ENCODE peak calls at places on chromosomes 6 and 20, in eight cellular contexts. Q is chondrocyte; U is CD8-positive, alpha-beta T cell; C is effector memory CD4-positive, alpha-beta T cell; W is stimulated activated naive CD8-positive, alpha-beta T cell treated with anti-CD3 and anti-CD28 coated beads, Interleukin-15, Interleukin-2, amounts not matched to agents 100 U/mL and 50 U/mL, for 24 hours; A is T-cell; L is anterior cingulate cortex; H is HS-5. E is an unnamed sample.

GRCh38 chr6:31293343-31293742 is 21.5 kb upstream of the HLA-C start:
- DNase-seq in Q (no peak), U (no peak), C (no peak), W (no peak), A (no peak), L (no peak), H (no peak), E (no peak)

GRCh38 chr20:3509064-3509463 is 38.2 kb downstream of the ATRN start:
- DNase-seq in Q (no peak), U (no peak), C (no peak), W (no peak), A (no peak), L (no peak), H (no peak), E (no peak)

GRCh38 chr20:44465001-44465560 is 10.6 kb upstream of the TTPAL start:
- DNase-seq in Q (peak), U (no peak), C (no peak), W (no peak), A (no peak), L (no peak), H (no peak), E (no peak)

GRCh38 chr6:22025468-22026159 is 271.2 kb downstream of the PRL start:
- DNase-seq in Q (no peak), U (no peak), C (no peak), W (peak), A (no peak), L (no peak), H (no peak), E (no peak)

GRCh38 chr6:43623880-43624785 is 4.9 kb downstream of the GTPBP2 start:
- DNase-seq in Q (no peak), U (no peak), C (no peak), W (no peak), A (no peak), L (no peak), H (no peak), E (no peak)

GRCh38 chr20:34709044-34709835 is 5.1 kb downstream of the TP53INP2 start:
- DNase-seq in Q (no peak), U (peak), C (peak), W (peak), A (peak), L (peak), H (peak), E (peak)

GRCh38 chr6:166317261-166318212 is 9.3 kb upstream of the PRR18 start:
- DNase-seq in Q (no peak), U (no peak), C (no peak), W (no peak), A (no peak), L (no peak), H (no peak), E (no peak)

GRCh38 chr6:131292145-131292938 is 157.1 kb downstream of the AKAP7 start:
- DNase-seq in Q (no peak), U (no peak), C (no peak), W (no peak), A (no peak), L (no peak), H (no peak), E (no peak)

GRCh38 chr6:79838851-79839250 is 108.5 kb downstream of the ELOVL4 start:
- DNase-seq in Q (no peak), U (no peak), C (no peak), W (no peak), A (no peak), L (no peak), H (no peak), E (no peak)

GRCh38 chr6:134678436-134678889 is 271.4 kb downstream of the ALDH8A1 start:
- DNase-seq in Q (no peak), U (no peak), C (no peak), W (no peak), A (no peak), L (peak), H (no peak), E (peak)

GRCh38 chr6:112153926-112154621 is 66.7 kb downstream of the FAM229B start:
- DNase-seq in Q (no peak), U (no peak), C (no peak), W (no peak), A (no peak), L (no peak), H (peak), E (no peak)

GRCh38 chr6:16819752-16820151 is 58.5 kb upstream of the ATXN1 start:
- DNase-seq in Q (no peak), U (no peak), C (no peak), W (no peak), A (no peak), L (no peak), H (no peak), E (no peak)

GRCh38 chr6:39298061-39298460 is 16.2 kb downstream of the KCNK17 start:
- DNase-seq in Q (no peak), U (no peak), C (no peak), W (no peak), A (no peak), L (no peak), H (no peak), E (no peak)

GRCh38 chr6:56730663-56731529 is 88.2 kb upstream of the DST start:
- DNase-seq in Q (no peak), U (no peak), C (no peak), W (no peak), A (no peak), L (no peak), H (no peak), E (no peak)

GRCh38 chr6:157669747-157670216 is 153.3 kb upstream of the SNX9 start:
- DNase-seq in Q (no peak), U (no peak), C (no peak), W (no peak), A (peak), L (peak), H (no peak), E (peak)